ENCODE peak calls at places on chromosome 19, in five cellular contexts. I is tibial nerve, Z is tibial artery, Q is pancreas, M is endodermal cell. S is an unnamed sample.

GRCh38 chr19:6475321-6476108 is 6.1 kb downstream of the DENND1C start:
- DNase-seq in I (no peak), Z (no peak), Q (no peak), M (peak; percentile 87), S (peak; percentile 48)

GRCh38 chr19:30376272-30376671 is 4.1 kb downstream of the ZNF536 start:
- DNase-seq in I (no peak), Z (no peak), Q (no peak), M (peak; percentile 74), S (no peak)

GRCh38 chr19:29201849-29202248 is 11.1 kb downstream of the UQCRFS1 start:
- DNase-seq in I (no peak), Z (no peak), Q (no peak), M (no peak), S (no peak)

GRCh38 chr19:29845576-29846176 is 33.9 kb downstream of the CCNE1 start:
- DNase-seq in I (no peak), Z (no peak), Q (no peak), M (peak; percentile 75), S (peak; percentile 41)

GRCh38 chr19:41711376-41712261 is 3.2 kb downstream of the CEACAM5 start:
- DNase-seq in I (no peak), Z (peak; percentile 51), Q (no peak), M (no peak), S (no peak)

GRCh38 chr19:3383121-3383722 is 16.8 kb downstream of the NFIC start:
- DNase-seq in I (no peak), Z (peak; percentile 87), Q (no peak), M (peak; percentile 25), S (no peak)

GRCh38 chr19:48123907-48124675 is 13.5 kb upstream of the PLA2G4C start:
- DNase-seq in I (no peak), Z (no peak), Q (no peak), M (no peak), S (peak; percentile 18)

GRCh38 chr19:1862424-1863307 is 713 bp downstream of the KLF16 start:
- DNase-seq in I (no peak), Z (no peak), Q (peak; percentile 79), M (peak; percentile 83), S (peak; percentile 31)

GRCh38 chr19:41325947-41326706 is 16.2 kb downstream of the CCDC97 start:
- DNase-seq in I (no peak), Z (peak; percentile 80), Q (no peak), M (peak; percentile 84), S (no peak)

GRCh38 chr19:45100797-45101196 is 7.8 kb downstream of the PPP1R37 start:
- DNase-seq in I (no peak), Z (no peak), Q (no peak), M (peak; percentile 39), S (peak; percentile 89)

GRCh38 chr19:3821857-3822364 is 35.7 kb upstream of the MATK start:
- DNase-seq in I (peak; percentile 26), Z (peak; percentile 74), Q (peak; percentile 92), M (peak; percentile 95), S (peak; percentile 59)

GRCh38 chr19:33812388-33813330 is 16.0 kb downstream of the KCTD15 start:
- DNase-seq in I (no peak), Z (peak; percentile 56), Q (peak; percentile 41), M (peak; percentile 50), S (no peak)

GRCh38 chr19:44142014-44142523 is 715 bp downstream of the ZNF234 start:
- DNase-seq in I (no peak), Z (no peak), Q (no peak), M (peak; percentile 48), S (peak; percentile 15)

GRCh38 chr19:2609389-2610116 is 92.9 kb downstream of the GNG7 start:
- DNase-seq in I (no peak), Z (no peak), Q (peak; percentile 37), M (no peak), S (no peak)

GRCh38 chr19:35509018-35509652 is 4.3 kb downstream of the DMKN start:
- DNase-seq in I (no peak), Z (no peak), Q (peak; percentile 79), M (peak; percentile 89), S (peak; percentile 37)

GRCh38 chr19:29269641-29270040 is 56.7 kb upstream of the UQCRFS1 start:
- DNase-seq in I (no peak), Z (no peak), Q (no peak), M (peak; percentile 53), S (no peak)

GRCh38 chr19:40613669-40614594 is 12.8 kb downstream of the LTBP4 start:
- DNase-seq in I (peak; percentile 83), Z (peak; percentile 90), Q (no peak), M (peak; percentile 95), S (peak; percentile 90)

GRCh38 chr19:13834308-13834790 is 39.1 kb downstream of the ZSWIM4 start:
- DNase-seq in I (no peak), Z (no peak), Q (no peak), M (peak; percentile 50), S (no peak)

GRCh38 chr19:6421075-6422014 is 3.3 kb downstream of the KHSRP start:
- DNase-seq in I (no peak), Z (no peak), Q (no peak), M (no peak), S (no peak)

GRCh38 chr19:4597975-4598671 is 38.6 kb upstream of the SEMA6B start:
- DNase-seq in I (no peak), Z (no peak), Q (peak; percentile 58), M (peak; percentile 94), S (peak; percentile 11)

GRCh38 chr19:43639507-43640423 is at the start of gene CADM4:
- DNase-seq in I (no peak), Z (no peak), Q (peak; percentile 82), M (peak; percentile 82), S (peak; percentile 33)

GRCh38 chr19:12995596-12996541 is 594 bp downstream of the NFIX start:
- DNase-seq in I (no peak), Z (no peak), Q (peak; percentile 70), M (no peak), S (peak; percentile 26)

GRCh38 chr19:28169168-28169862 is 1043.6 kb downstream of the UQCRFS1 start:
- DNase-seq in I (no peak), Z (no peak), Q (no peak), M (peak; percentile 80), S (no peak)
- H3K27ac ChIP-seq in I (no peak overlapping the region), Z (no peak overlapping the region), Q (no peak overlapping the region), M (peak overlapping the region; percentile 75), S (no peak overlapping the region)

GRCh38 chr19:49450405-49450804 is 1.2 kb downstream of the PIH1D1 start:
- DNase-seq in I (no peak), Z (no peak), Q (no peak), M (no peak), S (no peak)
- H3K4me1 ChIP-seq in I (no peaks in the 10 kb centered on the region), Z (no peaks in the 10 kb centered on the region), Q (no peaks in the 10 kb centered on the region), M (no peaks in the 10 kb centered on the region), S (peaks cover 6% of the 10 kb centered on the region)

GRCh38 chr19:10888421-10888866 is 17.1 kb downstream of the CARM1 start:
- DNase-seq in I (no peak), Z (no peak), Q (no peak), M (peak; percentile 75), S (no peak)

GRCh38 chr19:10889880-10890279 is 18.5 kb downstream of the CARM1 start:
- DNase-seq in I (no peak), Z (no peak), Q (no peak), M (peak; percentile 36), S (no peak)

GRCh38 chr19:10884273-10884672 is 12.9 kb downstream of the CARM1 start:
- DNase-seq in I (no peak), Z (no peak), Q (no peak), M (no peak), S (no peak)

GRCh38 chr19:10885241-10886169 is 14.2 kb downstream of the CARM1 start:
- DNase-seq in I (no peak), Z (no peak), Q (no peak), M (peak; percentile 62), S (no peak)

DNA sequence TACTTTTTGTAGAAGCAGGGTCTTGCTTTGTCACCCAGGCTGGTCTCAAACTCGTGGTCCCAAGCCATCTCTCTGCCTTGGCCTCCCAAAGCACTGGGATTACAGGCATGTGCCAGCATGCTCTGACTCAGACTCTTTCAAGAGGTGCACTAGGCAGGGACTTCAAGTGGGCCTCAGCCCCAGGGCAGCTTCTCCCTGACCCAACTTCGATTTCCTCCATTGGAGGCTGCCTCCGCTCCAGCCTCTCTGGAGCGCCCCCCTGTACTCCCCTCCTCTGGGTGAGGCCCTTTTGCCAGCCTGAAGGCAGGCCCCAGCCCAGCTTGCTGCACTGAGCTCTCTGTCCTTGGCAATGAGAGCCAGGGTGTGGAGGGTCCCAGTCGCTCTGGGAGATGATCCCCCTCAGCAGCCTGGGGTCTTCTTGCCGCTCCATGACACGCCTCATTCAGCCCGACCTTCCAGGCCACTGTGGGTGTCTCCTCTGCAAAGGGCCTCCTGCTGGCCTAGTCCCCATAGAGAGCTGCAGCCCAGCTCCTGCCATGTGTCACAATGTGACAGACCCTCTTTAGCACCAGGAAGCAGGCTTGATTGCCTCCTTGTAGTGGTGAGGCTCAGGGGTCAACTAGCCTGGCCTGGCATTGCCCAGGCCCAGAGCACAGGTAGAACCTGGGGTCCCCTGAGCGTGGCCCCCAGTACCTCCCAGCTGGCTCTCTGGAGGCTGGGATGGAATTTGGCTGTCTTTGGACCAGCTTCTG is 16.4 kb downstream of the CARM1 start:
- DNase-seq in I (no peak), Z (no peak), Q (no peak), M (peak; percentile 62), S (no peak)
- H3K27ac ChIP-seq in I (no peak overlapping the region), Z (no peak overlapping the region), Q (no peak overlapping the region), M (peak overlapping the region; percentile 98), S (no peak overlapping the region)

GRCh38 chr19:17718988-17719711 is at the start of gene MAP1S:
- DNase-seq in I (no peak), Z (peak; percentile 79), Q (peak; percentile 83), M (peak; percentile 95), S (peak; percentile 47)
- H3K4me1 ChIP-seq in I (no peaks in the 10 kb centered on the region), Z (no peaks in the 10 kb centered on the region), Q (peaks cover 6% of the 10 kb centered on the region), M (no peaks in the 10 kb centered on the region), S (peaks cover 7% of the 10 kb centered on the region)

DNA sequence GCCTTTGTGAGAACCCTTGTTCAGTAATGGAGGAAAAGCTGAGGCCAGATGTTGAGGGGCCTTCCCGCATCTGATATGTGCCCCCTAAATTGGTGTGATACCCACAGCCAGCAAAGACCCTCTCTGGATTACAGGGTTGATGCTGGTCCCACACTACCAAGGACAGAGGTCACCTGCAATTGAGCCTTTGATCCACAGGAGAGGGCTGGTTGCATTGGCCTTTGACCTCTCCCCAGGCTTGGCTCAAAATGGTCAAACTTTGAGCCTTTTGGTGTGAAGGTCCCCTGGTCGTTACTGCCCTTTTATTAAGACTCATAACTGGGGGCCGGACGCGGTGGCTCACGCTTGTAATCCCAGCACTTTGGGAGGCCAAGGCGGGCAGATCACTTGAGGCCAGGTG is 8.4 kb upstream of the MRPL4 start:
- DNase-seq in I (no peak), Z (no peak), Q (no peak), M (no peak), S (no peak)
- H3K27ac ChIP-seq in I (no peak overlapping the region), Z (no peak overlapping the region), Q (no peak overlapping the region), M (no peak overlapping the region), S (no peak overlapping the region)

GRCh38 chr19:55508120-55508519 is 19.9 kb downstream of the SSC5D start:
- DNase-seq in I (no peak), Z (no peak), Q (no peak), M (no peak), S (peak; percentile 46)
- H3K4me1 ChIP-seq in I (no peaks in the 10 kb centered on the region), Z (no peaks in the 10 kb centered on the region), Q (no peaks in the 10 kb centered on the region), M (no peaks in the 10 kb centered on the region), S (no peaks in the 10 kb centered on the region)

GRCh38 chr19:19138110-19138981 is at the start of gene TMEM161A:
- DNase-seq in I (peak; percentile 93), Z (peak; percentile 99), Q (peak; percentile 92), M (peak; percentile 99), S (peak; percentile 99)
- H3K27ac ChIP-seq in I (peak within 1 kb of the TSS; percentile 85), Z (peak within 1 kb of the TSS; percentile 78), Q (peak within 1 kb of the TSS; percentile 49), M (no peak within 1 kb of the TSS), S (peak within 1 kb of the TSS; percentile 69)

GRCh38 chr19:19151418-19151817 is 13.1 kb upstream of the TMEM161A start:
- DNase-seq in I (no peak), Z (no peak), Q (no peak), M (no peak), S (no peak)
- H3K4me1 ChIP-seq in I (no peaks in the 10 kb centered on the region), Z (no peaks in the 10 kb centered on the region), Q (no peaks in the 10 kb centered on the region), M (no peaks in the 10 kb centered on the region), S (no peaks in the 10 kb centered on the region)

GRCh38 chr19:38838986-38839761 is 7.6 kb upstream of the ECH1 start:
- DNase-seq in I (no peak), Z (no peak), Q (no peak), M (no peak), S (no peak)
- H3K27ac ChIP-seq in I (no peak overlapping the region), Z (no peak overlapping the region), Q (no peak overlapping the region), M (no peak overlapping the region), S (no peak overlapping the region)